ENCODE peak calls at places on chromosomes 6 and 20, in nine cellular contexts. One of them, this sample, is unnamed.

GRCh38 chr6:149864578-149865535 is 698 bp upstream of the LRP11 start:
- DNase-seq in GM12878: no peak
- DNase-seq in esophagus muscularis mucosa: no peak
- DNase-seq in K562: peak; percentile 70
- DNase-seq in H1: no peak
- DNase-seq in ovary: peak; percentile 73
- DNase-seq in stomach: peak; percentile 41
- DNase-seq in sigmoid colon: peak; percentile 85
- DNase-seq in transverse colon: no peak
- DNase-seq in this sample: peak; percentile 59

GRCh38 chr20:25017257-25017803 is 24.8 kb upstream of the APMAP start:
- DNase-seq in stomach: peak; percentile 98
- DNase-seq in K562: no peak
- DNase-seq in H1: peak; percentile 59
- DNase-seq in sigmoid colon: peak; percentile 57
- DNase-seq in transverse colon: peak; percentile 74
- DNase-seq in ovary: no peak
- DNase-seq in GM12878: no peak
- DNase-seq in esophagus muscularis mucosa: no peak
- DNase-seq in this sample: no peak

GRCh38 chr6:132964101-132964867 is 149.9 kb downstream of the RPS12 start:
- DNase-seq in K562: peak; percentile 47
- DNase-seq in stomach: no peak
- DNase-seq in GM12878: no peak
- DNase-seq in ovary: no peak
- DNase-seq in transverse colon: no peak
- DNase-seq in H1: no peak
- DNase-seq in esophagus muscularis mucosa: no peak
- DNase-seq in sigmoid colon: no peak
- DNase-seq in this sample: no peak

GRCh38 chr20:11128131-11128831 is 454.5 kb upstream of the JAG1 start:
- DNase-seq in ovary: no peak
- DNase-seq in K562: no peak
- DNase-seq in esophagus muscularis mucosa: no peak
- DNase-seq in sigmoid colon: no peak
- DNase-seq in stomach: no peak
- DNase-seq in GM12878: no peak
- DNase-seq in transverse colon: no peak
- DNase-seq in H1: no peak
- DNase-seq in this sample: peak; percentile 15

GRCh38 chr6:67615796-67616195 is 1019.3 kb upstream of the ADGRB3 start:
- DNase-seq in esophagus muscularis mucosa: no peak
- DNase-seq in sigmoid colon: no peak
- DNase-seq in stomach: no peak
- DNase-seq in GM12878: no peak
- DNase-seq in H1: no peak
- DNase-seq in ovary: no peak
- DNase-seq in K562: no peak
- DNase-seq in transverse colon: no peak
- DNase-seq in this sample: no peak

GRCh38 chr6:87618531-87618930 is 28.6 kb downstream of the ORC3 start:
- DNase-seq in GM12878: no peak
- DNase-seq in esophagus muscularis mucosa: no peak
- DNase-seq in stomach: no peak
- DNase-seq in transverse colon: no peak
- DNase-seq in sigmoid colon: no peak
- DNase-seq in K562: no peak
- DNase-seq in H1: no peak
- DNase-seq in ovary: no peak
- DNase-seq in this sample: no peak

GRCh38 chr6:22350109-22350508 is 53.3 kb upstream of the PRL start:
- DNase-seq in transverse colon: no peak
- DNase-seq in sigmoid colon: no peak
- DNase-seq in ovary: no peak
- DNase-seq in H1: no peak
- DNase-seq in stomach: no peak
- DNase-seq in K562: no peak
- DNase-seq in esophagus muscularis mucosa: no peak
- DNase-seq in GM12878: no peak
- DNase-seq in this sample: no peak

GRCh38 chr20:57609842-57610167 is 10.4 kb downstream of the ZBP1 start:
- DNase-seq in K562: no peak
- DNase-seq in sigmoid colon: no peak
- DNase-seq in ovary: no peak
- DNase-seq in H1: no peak
- DNase-seq in esophagus muscularis mucosa: no peak
- DNase-seq in transverse colon: no peak
- DNase-seq in GM12878: no peak
- DNase-seq in stomach: no peak
- DNase-seq in this sample: no peak

GRCh38 chr20:43751167-43752050 is 24.6 kb upstream of the GTSF1L start:
- DNase-seq in K562: no peak
- DNase-seq in GM12878: peak; percentile 99
- DNase-seq in transverse colon: peak; percentile 50
- DNase-seq in H1: no peak
- DNase-seq in esophagus muscularis mucosa: no peak
- DNase-seq in ovary: no peak
- DNase-seq in stomach: no peak
- DNase-seq in sigmoid colon: no peak
- DNase-seq in this sample: no peak

GRCh38 chr6:11076540-11076939 is 17.1 kb upstream of the SMIM13 start:
- DNase-seq in esophagus muscularis mucosa: no peak
- DNase-seq in transverse colon: no peak
- DNase-seq in stomach: no peak
- DNase-seq in H1: no peak
- DNase-seq in sigmoid colon: no peak
- DNase-seq in GM12878: no peak
- DNase-seq in ovary: no peak
- DNase-seq in K562: no peak
- DNase-seq in this sample: no peak

GRCh38 chr6:148423133-148423532 is 80.5 kb downstream of the SASH1 start:
- DNase-seq in transverse colon: no peak
- DNase-seq in ovary: no peak
- DNase-seq in GM12878: no peak
- DNase-seq in sigmoid colon: no peak
- DNase-seq in H1: no peak
- DNase-seq in esophagus muscularis mucosa: no peak
- DNase-seq in stomach: no peak
- DNase-seq in K562: no peak
- DNase-seq in this sample: no peak

GRCh38 chr6:19736066-19736465 is 101.1 kb upstream of the ID4 start:
- DNase-seq in transverse colon: no peak
- DNase-seq in sigmoid colon: no peak
- DNase-seq in GM12878: no peak
- DNase-seq in esophagus muscularis mucosa: no peak
- DNase-seq in H1: no peak
- DNase-seq in stomach: no peak
- DNase-seq in K562: no peak
- DNase-seq in ovary: no peak
- DNase-seq in this sample: no peak

GRCh38 chr6:34391711-34392496 is 565 bp downstream of the NUDT3 start:
- DNase-seq in ovary: peak; percentile 64
- DNase-seq in transverse colon: peak; percentile 61
- DNase-seq in H1: peak; percentile 84
- DNase-seq in esophagus muscularis mucosa: peak; percentile 91
- DNase-seq in sigmoid colon: peak; percentile 81
- DNase-seq in K562: peak; percentile 92
- DNase-seq in stomach: peak; percentile 55
- DNase-seq in GM12878: no peak
- DNase-seq in this sample: no peak

GRCh38 chr6:73079978-73080377 is 145.3 kb downstream of the KHDC1L start:
- DNase-seq in transverse colon: no peak
- DNase-seq in stomach: no peak
- DNase-seq in K562: no peak
- DNase-seq in GM12878: peak; percentile 33
- DNase-seq in esophagus muscularis mucosa: no peak
- DNase-seq in sigmoid colon: no peak
- DNase-seq in ovary: no peak
- DNase-seq in H1: no peak
- DNase-seq in this sample: no peak

GRCh38 chr6:43771210-43771857 is 1.3 kb downstream of the VEGFA start:
- DNase-seq in ovary: peak; percentile 70
- DNase-seq in transverse colon: peak; percentile 78
- DNase-seq in stomach: peak; percentile 76
- DNase-seq in H1: peak; percentile 66
- DNase-seq in esophagus muscularis mucosa: no peak
- DNase-seq in GM12878: no peak
- DNase-seq in K562: peak; percentile 87
- DNase-seq in sigmoid colon: peak; percentile 86
- DNase-seq in this sample: no peak

GRCh38 chr20:57909763-57910331 is 200.0 kb upstream of the PMEPA1 start:
- DNase-seq in transverse colon: no peak
- DNase-seq in esophagus muscularis mucosa: no peak
- DNase-seq in H1: no peak
- DNase-seq in stomach: no peak
- DNase-seq in ovary: no peak
- DNase-seq in K562: no peak
- DNase-seq in sigmoid colon: no peak
- DNase-seq in GM12878: no peak
- DNase-seq in this sample: no peak

GRCh38 chr20:48238326-48238725 is 453.0 kb upstream of the SULF2 start:
- DNase-seq in GM12878: no peak
- DNase-seq in esophagus muscularis mucosa: no peak
- DNase-seq in H1: no peak
- DNase-seq in K562: no peak
- DNase-seq in stomach: no peak
- DNase-seq in transverse colon: no peak
- DNase-seq in sigmoid colon: peak; percentile 60
- DNase-seq in ovary: no peak
- DNase-seq in this sample: no peak

GRCh38 chr6:137451926-137452325 is 42.3 kb downstream of the OLIG3 start:
- DNase-seq in esophagus muscularis mucosa: no peak
- DNase-seq in stomach: no peak
- DNase-seq in sigmoid colon: no peak
- DNase-seq in ovary: no peak
- DNase-seq in K562: no peak
- DNase-seq in GM12878: no peak
- DNase-seq in transverse colon: no peak
- DNase-seq in H1: no peak
- DNase-seq in this sample: no peak

DNA sequence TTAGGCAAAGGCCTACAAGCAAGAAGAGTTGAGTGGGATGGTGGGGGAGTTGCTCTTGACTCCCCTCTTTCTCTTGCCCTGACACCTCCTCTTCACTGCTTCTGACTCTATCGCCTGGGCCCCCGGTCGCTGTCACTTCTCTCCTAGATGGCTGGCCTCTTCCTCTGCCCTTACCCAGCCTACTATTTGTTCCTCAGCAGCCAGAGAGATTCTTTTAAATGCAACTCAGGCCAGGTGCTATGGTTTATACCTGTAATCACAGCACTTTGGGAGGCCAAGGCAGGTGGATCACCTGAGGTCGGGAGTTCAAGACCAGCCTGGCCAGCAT is 4.3 kb upstream of the PDYN start:
- DNase-seq in transverse colon: no peak
- DNase-seq in H1: no peak
- DNase-seq in sigmoid colon: no peak
- DNase-seq in GM12878: no peak
- DNase-seq in esophagus muscularis mucosa: no peak
- DNase-seq in K562: no peak
- DNase-seq in stomach: no peak
- DNase-seq in ovary: no peak
- DNase-seq in this sample: no peak
- H3K27me3 ChIP-seq in transverse colon: peaks cover 52% of the 10 kb centered on the region
- H3K27me3 ChIP-seq in H1: no peaks in the 10 kb centered on the region
- H3K27me3 ChIP-seq in sigmoid colon: peaks cover 55% of the 10 kb centered on the region
- H3K27me3 ChIP-seq in GM12878: no peaks in the 10 kb centered on the region
- H3K27me3 ChIP-seq in esophagus muscularis mucosa: no peaks in the 10 kb centered on the region
- H3K27me3 ChIP-seq in K562: peaks cover 23% of the 10 kb centered on the region
- H3K27me3 ChIP-seq in stomach: peaks cover 24% of the 10 kb centered on the region
- H3K27me3 ChIP-seq in ovary: no peaks in the 10 kb centered on the region
- H3K27me3 ChIP-seq in this sample: peaks cover 42% of the 10 kb centered on the region

GRCh38 chr20:38472513-38473352 is at the start of gene RALGAPB:
- DNase-seq in GM12878: peak; percentile 98
- DNase-seq in esophagus muscularis mucosa: peak; percentile 99
- DNase-seq in H1: peak; percentile 99
- DNase-seq in ovary: peak; percentile 99
- DNase-seq in K562: peak; percentile 93
- DNase-seq in sigmoid colon: peak; percentile 99
- DNase-seq in stomach: peak; percentile 100
- DNase-seq in transverse colon: peak; percentile 99
- DNase-seq in this sample: peak; percentile 98
- TF ChIP-seq POLR2A in GM12878: peak; percentile 86
- TF ChIP-seq POLR2A in esophagus muscularis mucosa: no peak
- TF ChIP-seq POLR2A in H1: peak; percentile 89
- TF ChIP-seq POLR2A in ovary: peak; percentile 76
- TF ChIP-seq POLR2A in K562: peak; percentile 75
- TF ChIP-seq POLR2A in sigmoid colon: no peak
- TF ChIP-seq POLR2A in stomach: no peak
- TF ChIP-seq POLR2A in transverse colon: peak; percentile 87
- TF ChIP-seq POLR2A in this sample: no peak

DNA sequence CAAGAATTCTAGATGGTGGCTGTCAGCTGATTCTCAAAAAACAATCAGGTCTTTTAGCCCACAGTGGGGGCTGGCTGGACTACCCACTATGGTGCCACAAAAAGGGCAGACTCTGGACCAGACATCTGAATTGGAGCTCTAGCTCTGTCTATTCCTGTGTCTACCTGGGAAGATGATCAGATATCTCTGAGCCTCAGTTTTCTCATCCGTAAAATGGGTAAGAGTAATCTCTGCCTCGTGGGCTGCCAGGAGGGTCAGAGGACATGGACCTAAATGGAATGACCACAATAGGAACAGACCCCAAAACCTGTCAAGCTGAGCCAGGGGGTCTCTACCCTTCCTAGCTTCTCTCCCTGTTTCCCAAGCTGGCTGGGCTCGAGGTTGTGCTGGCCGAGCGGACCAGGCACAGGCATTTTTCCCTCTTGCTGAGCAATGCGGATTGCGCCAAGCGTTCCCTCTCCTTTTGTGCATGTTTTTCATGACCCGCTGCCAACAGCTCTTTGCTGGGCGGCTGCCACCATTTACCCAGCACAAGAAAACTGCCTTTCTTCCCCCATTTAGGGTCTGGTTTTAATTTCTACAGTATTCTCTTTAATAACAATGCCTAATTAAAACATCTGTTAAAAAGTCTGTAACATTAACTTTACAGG is 74.7 kb upstream of the MAFB start:
- DNase-seq in H1: no peak
- DNase-seq in ovary: no peak
- DNase-seq in K562: no peak
- DNase-seq in GM12878: no peak
- DNase-seq in transverse colon: no peak
- DNase-seq in stomach: no peak
- DNase-seq in esophagus muscularis mucosa: no peak
- DNase-seq in sigmoid colon: no peak
- DNase-seq in this sample: no peak
- TF ChIP-seq EP300 in H1: no peak
- TF ChIP-seq EP300 in ovary: no peak
- TF ChIP-seq EP300 in K562: no peak
- TF ChIP-seq EP300 in GM12878: no peak
- TF ChIP-seq EP300 in transverse colon: no peak
- TF ChIP-seq EP300 in stomach: no peak
- TF ChIP-seq EP300 in esophagus muscularis mucosa: no peak
- TF ChIP-seq EP300 in sigmoid colon: no peak
- TF ChIP-seq EP300 in this sample: no peak

DNA sequence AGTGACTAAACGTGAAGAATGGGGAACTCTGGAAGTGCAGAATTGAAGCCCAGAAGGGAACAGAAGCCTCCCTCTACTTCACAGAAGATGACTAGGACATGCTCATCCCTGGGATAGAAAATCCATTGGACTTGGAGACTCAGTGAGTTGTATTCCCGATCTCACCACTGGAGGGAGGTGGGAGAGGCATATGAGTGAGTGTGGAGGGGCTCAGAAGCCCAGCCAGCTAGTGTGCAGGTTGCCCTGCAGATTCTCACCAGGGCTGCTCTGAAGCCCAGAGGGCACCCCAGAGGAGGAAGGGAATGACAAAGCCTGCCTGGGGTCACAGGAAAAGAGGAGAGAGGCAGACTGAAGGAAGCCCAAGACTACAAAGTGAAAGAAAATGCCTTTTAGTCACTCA is 42.1 kb upstream of the HLA-E start:
- DNase-seq in ovary: no peak
- DNase-seq in K562: no peak
- DNase-seq in sigmoid colon: no peak
- DNase-seq in esophagus muscularis mucosa: no peak
- DNase-seq in H1: peak; percentile 70
- DNase-seq in transverse colon: no peak
- DNase-seq in GM12878: no peak
- DNase-seq in stomach: no peak
- DNase-seq in this sample: no peak
- H3K27me3 ChIP-seq in ovary: no peaks in the 10 kb centered on the region
- H3K27me3 ChIP-seq in K562: peaks cover 60% of the 10 kb centered on the region
- H3K27me3 ChIP-seq in sigmoid colon: peaks cover 99% of the 10 kb centered on the region
- H3K27me3 ChIP-seq in esophagus muscularis mucosa: peaks cover 48% of the 10 kb centered on the region
- H3K27me3 ChIP-seq in H1: peaks cover 26% of the 10 kb centered on the region
- H3K27me3 ChIP-seq in transverse colon: peaks cover 100% of the 10 kb centered on the region
- H3K27me3 ChIP-seq in GM12878: peaks cover 27% of the 10 kb centered on the region
- H3K27me3 ChIP-seq in stomach: peaks cover 72% of the 10 kb centered on the region
- H3K27me3 ChIP-seq in this sample: peaks cover 98% of the 10 kb centered on the region

This sample was measured in tibial nerve.